ENCODE peak calls at places on chromosomes 4 and X, in nine cellular contexts. A, J, D, U, Q, P, Z, G and I are unnamed samples. For H3K4me1, the result is how much of the 10 kb centered on the place peaks cover.

GRCh38 chrX:130120321-130120731 is 10.0 kb upstream of the ELF4 start:
- DNase-seq in D (no peak), P (no peak), G (peak), Z (peak), U (no peak), A (no peak), J (no peak), Q (no peak), I (no peak)

GRCh38 chrX:55161581-55161980 is 58.6 kb upstream of the PAGE5 start:
- DNase-seq in J (no peak), D (no peak), A (no peak), P (no peak), Z (no peak), G (no peak), Q (no peak), U (no peak), I (no peak)

GRCh38 chrX:24485323-24485722 is 20.2 kb downstream of the PDK3 start:
- DNase-seq in P (no peak), U (no peak), G (no peak), J (no peak), A (no peak), D (no peak), Q (no peak), Z (no peak), I (no peak)

GRCh38 chrX:38803286-38803608 is 2.0 kb downstream of the MID1IP1 start:
- DNase-seq in D (no peak), P (no peak), G (no peak), U (no peak), J (no peak), A (no peak), Z (peak), Q (no peak), I (no peak)

GRCh38 chrX:53224860-53225797 is at the start of gene KDM5C:
- DNase-seq in Z (peak), Q (peak), D (peak), U (peak), A (peak), J (peak), G (peak), P (peak), I (peak)

GRCh38 chrX:48045410-48046311 is 25.8 kb downstream of the ZNF630 start:
- DNase-seq in A (no peak), P (no peak), D (peak), U (no peak), Z (peak), J (peak), Q (peak), G (no peak), I (peak)

GRCh38 chrX:150663061-150663460 is 30.1 kb upstream of the MTMR1 start:
- DNase-seq in D (no peak), A (no peak), Q (no peak), U (no peak), J (no peak), G (no peak), Z (no peak), P (no peak), I (no peak)

GRCh38 chr4:139651282-139652194 is 14.1 kb upstream of the MGST2 start:
- DNase-seq in D (peak), Z (peak), A (peak), G (peak), J (peak), U (peak), P (peak), Q (peak), I (peak)

GRCh38 chr4:1792832-1793495 is at the start of gene FGFR3:
- DNase-seq in P (peak), Q (peak), Z (no peak), U (no peak), A (no peak), J (no peak), G (no peak), D (no peak), I (peak)

GRCh38 chr4:171919314-171919713 is 106.1 kb downstream of the GALNTL6 start:
- DNase-seq in P (no peak), D (no peak), A (no peak), U (no peak), G (no peak), Z (no peak), J (no peak), Q (no peak), I (no peak)

GRCh38 chr4:7414046-7414445 is 20.7 kb downstream of the PSAPL1 start:
- DNase-seq in G (peak), Z (no peak), Q (no peak), J (no peak), D (no peak), A (peak), P (peak), U (no peak), I (peak)

GRCh38 chr4:14800977-14801376 is 201.3 kb upstream of the CPEB2 start:
- DNase-seq in G (no peak), Q (no peak), J (no peak), Z (no peak), U (no peak), A (no peak), D (no peak), P (no peak), I (no peak)

GRCh38 chr4:73843369-73843768 is 6.9 kb downstream of the CXCL6 start:
- DNase-seq in P (no peak), A (no peak), G (no peak), Q (no peak), J (no peak), U (no peak), D (no peak), Z (no peak), I (no peak)

GRCh38 chr4:121554377-121554776 is 142.4 kb downstream of the ANXA5 start:
- DNase-seq in U (no peak), G (no peak), Q (no peak), Z (no peak), J (no peak), D (no peak), P (no peak), A (no peak), I (no peak)

GRCh38 chrX:50718791-50719190 is 95.2 kb downstream of the SHROOM4 start:
- DNase-seq in J (no peak), D (peak), P (no peak), Q (no peak), A (no peak), Z (peak), U (no peak), G (no peak), I (no peak)

GRCh38 chr4:3481113-3481531 is 18.0 kb downstream of the DOK7 start:
- DNase-seq in A (no peak), Q (no peak), Z (no peak), U (no peak), P (no peak), D (no peak), G (no peak), J (no peak), I (no peak)

GRCh38 chrX:107849747-107850478 is 24.2 kb downstream of the MID2 start:
- DNase-seq in D (no peak), G (no peak), P (no peak), Q (no peak), J (no peak), Z (peak), U (no peak), A (no peak), I (no peak)

GRCh38 chrX:121876316-121876715 is 828.9 kb downstream of the GLUD2 start:
- DNase-seq in D (no peak), U (no peak), J (no peak), A (no peak), Z (no peak), Q (no peak), G (no peak), P (no peak), I (no peak)

GRCh38 chr4:67091668-67092067 is 453.6 kb downstream of the CENPC start:
- DNase-seq in A (no peak), U (no peak), J (no peak), D (no peak), Q (no peak), G (no peak), P (no peak), Z (no peak), I (no peak)

GRCh38 chrX:118348186-118348810 is 2.4 kb downstream of the WDR44 start:
- DNase-seq in D (no peak), A (no peak), G (no peak), Z (no peak), Q (no peak), P (no peak), J (no peak), U (no peak), I (no peak)

GRCh38 chrX:110341189-110342035 is 17.2 kb upstream of the RTL9 start:
- DNase-seq in Q (no peak), U (no peak), G (no peak), J (peak), D (peak), Z (no peak), A (no peak), P (no peak), I (no peak)
- TF ChIP-seq CTCF in Q (no peak), U (no peak), G (no peak), J (no peak), D (no peak), Z (no peak), A (no peak), P (no peak), I (no peak)

GRCh38 chr4:124748965-124749364 is 36.4 kb upstream of the ANKRD50 start:
- DNase-seq in A (no peak), J (no peak), Q (no peak), Z (no peak), U (no peak), P (no peak), D (no peak), G (no peak), I (no peak)

GRCh38 chr4:124754671-124755070 is 42.1 kb upstream of the ANKRD50 start:
- DNase-seq in Q (no peak), P (no peak), U (no peak), G (no peak), A (no peak), Z (no peak), D (peak), J (no peak), I (no peak)

GRCh38 chr4:124757121-124757520 is 44.6 kb upstream of the ANKRD50 start:
- DNase-seq in P (no peak), G (no peak), D (peak), U (no peak), Z (no peak), Q (no peak), J (no peak), A (no peak), I (no peak)

GRCh38 chr4:124753941-124754581 is 41.5 kb upstream of the ANKRD50 start:
- DNase-seq in Q (peak), D (peak), A (no peak), U (no peak), Z (no peak), J (no peak), G (no peak), P (peak), I (no peak)
- H3K4me1 ChIP-seq in Q (under half), D (under half), A (under half), U (under half), Z (under half), J (under half), G (under half), P (under half), I (under half)

DNA sequence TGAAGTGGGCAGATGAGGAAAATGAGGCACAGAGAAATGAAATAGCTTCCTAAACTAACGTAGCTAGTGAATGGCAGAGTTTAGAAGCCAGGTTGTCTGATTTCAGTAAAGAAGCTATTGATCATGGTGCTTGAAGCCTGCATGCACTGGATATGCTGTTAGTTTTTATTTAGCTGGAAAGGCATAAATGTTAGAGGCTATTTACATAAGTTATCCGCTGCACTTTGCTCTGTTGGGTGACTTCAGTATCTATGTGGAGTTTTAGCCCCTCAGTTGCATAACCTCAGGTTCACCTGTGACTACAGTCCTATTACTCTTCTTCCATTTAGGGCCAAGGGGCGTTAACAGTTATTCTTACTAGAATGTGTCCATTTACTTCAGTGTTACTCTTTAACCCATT is 522.4 kb upstream of the RPS6KA3 start:
- DNase-seq in Q (peak), G (no peak), A (no peak), J (no peak), Z (no peak), D (no peak), P (no peak), U (no peak), I (no peak)
- TF ChIP-seq POLR2A in Q (no peak), G (no peak), A (no peak), J (no peak), Z (no peak), D (no peak), P (no peak), U (no peak), I (no peak)

DNA sequence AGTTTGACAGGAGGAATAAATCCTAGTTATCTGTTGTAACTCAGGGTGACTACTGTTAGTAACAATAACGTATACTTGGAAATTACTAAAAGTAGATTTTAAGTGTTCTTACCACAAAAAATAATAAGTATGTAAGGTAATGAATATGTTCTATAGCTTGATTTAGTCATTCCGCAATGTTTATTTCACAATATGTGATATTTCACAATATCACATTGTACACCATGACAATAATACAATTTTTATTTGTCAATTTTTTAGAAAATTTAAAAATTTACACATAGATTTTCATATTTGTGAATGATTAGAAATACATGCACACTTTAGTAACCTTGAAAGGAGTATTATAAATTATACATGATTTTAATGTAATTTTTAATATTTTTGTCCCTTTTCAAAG is 812.7 kb upstream of the FTHL17 start:
- DNase-seq in G (no peak), U (no peak), Z (no peak), D (no peak), Q (no peak), A (no peak), J (no peak), P (no peak), I (no peak)
- TF ChIP-seq CTCF in G (no peak), U (no peak), Z (no peak), D (no peak), Q (no peak), A (no peak), J (no peak), P (no peak), I (no peak)